ENCODE peak calls at places on chromosome 14, in seven cellular contexts. One of them, this sample, is unnamed.

GRCh38 chr14:61505815-61506809 is 184.7 kb downstream of the PRKCH start:
- DNase-seq in GM20000: no peak
- DNase-seq in neural progenitor cell: no peak
- DNase-seq in lung: no peak
- DNase-seq in endothelial cell: no peak
- DNase-seq in astrocyte of the cerebellum: peak
- DNase-seq in HFFc6: no peak
- DNase-seq in this sample: no peak

GRCh38 chr14:62030387-62030786 is 268.2 kb downstream of the SNAPC1 start:
- DNase-seq in lung: no peak
- DNase-seq in GM20000: peak
- DNase-seq in endothelial cell: no peak
- DNase-seq in astrocyte of the cerebellum: no peak
- DNase-seq in HFFc6: no peak
- DNase-seq in neural progenitor cell: no peak
- DNase-seq in this sample: no peak

GRCh38 chr14:36518586-36519430 is 1.2 kb downstream of the NKX2-1 start:
- DNase-seq in HFFc6: no peak
- DNase-seq in astrocyte of the cerebellum: no peak
- DNase-seq in lung: no peak
- DNase-seq in neural progenitor cell: peak
- DNase-seq in endothelial cell: no peak
- DNase-seq in GM20000: peak
- DNase-seq in this sample: no peak

GRCh38 chr14:101060171-101060601 is 156.7 kb upstream of the RTL1 start:
- DNase-seq in GM20000: no peak
- DNase-seq in endothelial cell: no peak
- DNase-seq in lung: no peak
- DNase-seq in astrocyte of the cerebellum: no peak
- DNase-seq in neural progenitor cell: no peak
- DNase-seq in HFFc6: no peak
- DNase-seq in this sample: no peak

GRCh38 chr14:99508896-99509629 is 27.9 kb downstream of the CCNK start:
- DNase-seq in HFFc6: no peak
- DNase-seq in astrocyte of the cerebellum: no peak
- DNase-seq in lung: no peak
- DNase-seq in GM20000: no peak
- DNase-seq in neural progenitor cell: peak
- DNase-seq in endothelial cell: no peak
- DNase-seq in this sample: peak

GRCh38 chr14:32203928-32204357 is 874 bp upstream of the RNU6-8 start:
- DNase-seq in lung: no peak
- DNase-seq in GM20000: no peak
- DNase-seq in HFFc6: no peak
- DNase-seq in endothelial cell: peak
- DNase-seq in astrocyte of the cerebellum: no peak
- DNase-seq in neural progenitor cell: peak
- DNase-seq in this sample: no peak

GRCh38 chr14:101219896-101220703 is 316.6 kb upstream of the RTL1 start:
- DNase-seq in endothelial cell: no peak
- DNase-seq in GM20000: no peak
- DNase-seq in astrocyte of the cerebellum: no peak
- DNase-seq in lung: no peak
- DNase-seq in HFFc6: no peak
- DNase-seq in neural progenitor cell: no peak
- DNase-seq in this sample: no peak

GRCh38 chr14:52547027-52547426 is 5.3 kb downstream of the TXNDC16 start:
- DNase-seq in GM20000: no peak
- DNase-seq in HFFc6: no peak
- DNase-seq in astrocyte of the cerebellum: no peak
- DNase-seq in endothelial cell: no peak
- DNase-seq in lung: no peak
- DNase-seq in neural progenitor cell: no peak
- DNase-seq in this sample: no peak

GRCh38 chr14:27372771-27373170 is 774.9 kb upstream of the NOVA1 start:
- DNase-seq in GM20000: no peak
- DNase-seq in HFFc6: no peak
- DNase-seq in lung: no peak
- DNase-seq in neural progenitor cell: no peak
- DNase-seq in endothelial cell: no peak
- DNase-seq in astrocyte of the cerebellum: no peak
- DNase-seq in this sample: no peak

GRCh38 chr14:68952544-68953535 is 26.3 kb downstream of the ACTN1 start:
- DNase-seq in GM20000: no peak
- DNase-seq in HFFc6: peak
- DNase-seq in astrocyte of the cerebellum: peak
- DNase-seq in endothelial cell: no peak
- DNase-seq in neural progenitor cell: no peak
- DNase-seq in lung: no peak
- DNase-seq in this sample: no peak

GRCh38 chr14:22314183-22314820 is 274.7 kb downstream of the DAD1 start:
- DNase-seq in neural progenitor cell: peak
- DNase-seq in astrocyte of the cerebellum: no peak
- DNase-seq in lung: peak
- DNase-seq in endothelial cell: peak
- DNase-seq in GM20000: peak
- DNase-seq in HFFc6: peak
- DNase-seq in this sample: no peak

GRCh38 chr14:35277179-35277578 is 15.0 kb upstream of the PSMA6 start:
- DNase-seq in GM20000: no peak
- DNase-seq in HFFc6: no peak
- DNase-seq in astrocyte of the cerebellum: no peak
- DNase-seq in endothelial cell: no peak
- DNase-seq in neural progenitor cell: no peak
- DNase-seq in lung: no peak
- DNase-seq in this sample: no peak

GRCh38 chr14:104132981-104133380 is 5.4 kb upstream of the KIF26A start:
- DNase-seq in neural progenitor cell: peak
- DNase-seq in astrocyte of the cerebellum: no peak
- DNase-seq in endothelial cell: peak
- DNase-seq in lung: no peak
- DNase-seq in HFFc6: no peak
- DNase-seq in GM20000: no peak
- DNase-seq in this sample: no peak

GRCh38 chr14:39641224-39641623 is 209.0 kb upstream of the FBXO33 start:
- DNase-seq in GM20000: no peak
- DNase-seq in astrocyte of the cerebellum: no peak
- DNase-seq in HFFc6: no peak
- DNase-seq in endothelial cell: no peak
- DNase-seq in neural progenitor cell: no peak
- DNase-seq in lung: no peak
- DNase-seq in this sample: no peak

GRCh38 chr14:104677506-104678332 is 11.7 kb upstream of the INF2 start:
- DNase-seq in HFFc6: peak
- DNase-seq in lung: peak
- DNase-seq in neural progenitor cell: peak
- DNase-seq in endothelial cell: peak
- DNase-seq in GM20000: peak
- DNase-seq in astrocyte of the cerebellum: no peak
- DNase-seq in this sample: peak

GRCh38 chr14:102848830-102849521 is 71.7 kb downstream of the TRAF3 start:
- DNase-seq in endothelial cell: no peak
- DNase-seq in neural progenitor cell: no peak
- DNase-seq in lung: no peak
- DNase-seq in astrocyte of the cerebellum: no peak
- DNase-seq in HFFc6: no peak
- DNase-seq in GM20000: no peak
- DNase-seq in this sample: no peak

GRCh38 chr14:47438650-47439140 is 236.7 kb downstream of the MDGA2 start:
- DNase-seq in GM20000: no peak
- DNase-seq in HFFc6: no peak
- DNase-seq in lung: no peak
- DNase-seq in neural progenitor cell: no peak
- DNase-seq in astrocyte of the cerebellum: peak
- DNase-seq in endothelial cell: no peak
- DNase-seq in this sample: no peak

GRCh38 chr14:68787235-68787727 is 5.6 kb downstream of the ZFP36L1 start:
- DNase-seq in lung: no peak
- DNase-seq in GM20000: no peak
- DNase-seq in neural progenitor cell: peak
- DNase-seq in endothelial cell: no peak
- DNase-seq in astrocyte of the cerebellum: no peak
- DNase-seq in HFFc6: no peak
- DNase-seq in this sample: no peak

GRCh38 chr14:69489495-69489894 is 5.0 kb downstream of the PLEKHD1 start:
- DNase-seq in endothelial cell: no peak
- DNase-seq in lung: no peak
- DNase-seq in astrocyte of the cerebellum: no peak
- DNase-seq in neural progenitor cell: no peak
- DNase-seq in HFFc6: no peak
- DNase-seq in GM20000: peak
- DNase-seq in this sample: peak

GRCh38 chr14:35416108-35416750 is 11.7 kb upstream of the NFKBIA start:
- DNase-seq in HFFc6: no peak
- DNase-seq in neural progenitor cell: no peak
- DNase-seq in astrocyte of the cerebellum: no peak
- DNase-seq in lung: no peak
- DNase-seq in endothelial cell: no peak
- DNase-seq in GM20000: peak
- DNase-seq in this sample: no peak

GRCh38 chr14:24058260-24058950 is 6.6 kb downstream of the CARMIL3 start:
- DNase-seq in GM20000: peak
- DNase-seq in neural progenitor cell: peak
- DNase-seq in HFFc6: peak
- DNase-seq in lung: peak
- DNase-seq in endothelial cell: peak
- DNase-seq in astrocyte of the cerebellum: peak
- DNase-seq in this sample: peak

GRCh38 chr14:35480119-35480769 is 53.7 kb upstream of the INSM2 start:
- DNase-seq in lung: no peak
- DNase-seq in HFFc6: peak
- DNase-seq in neural progenitor cell: no peak
- DNase-seq in endothelial cell: no peak
- DNase-seq in astrocyte of the cerebellum: no peak
- DNase-seq in GM20000: peak
- DNase-seq in this sample: no peak

GRCh38 chr14:24075485-24076301 is 4.3 kb downstream of the CPNE6 start:
- DNase-seq in HFFc6: no peak
- DNase-seq in astrocyte of the cerebellum: no peak
- DNase-seq in neural progenitor cell: no peak
- DNase-seq in endothelial cell: no peak
- DNase-seq in GM20000: peak
- DNase-seq in lung: no peak
- DNase-seq in this sample: no peak

GRCh38 chr14:20698018-20698329 is 9.4 kb downstream of the ANG start:
- DNase-seq in GM20000: no peak
- DNase-seq in astrocyte of the cerebellum: no peak
- DNase-seq in neural progenitor cell: no peak
- DNase-seq in HFFc6: no peak
- DNase-seq in lung: no peak
- DNase-seq in endothelial cell: no peak
- DNase-seq in this sample: no peak
- TF ChIP-seq CTCF in GM20000: no peak
- TF ChIP-seq CTCF in astrocyte of the cerebellum: no peak
- TF ChIP-seq CTCF in neural progenitor cell: no peak
- TF ChIP-seq CTCF in HFFc6: peak
- TF ChIP-seq CTCF in lung: no peak
- TF ChIP-seq CTCF in endothelial cell: no peak
- TF ChIP-seq CTCF in this sample: no peak

DNA sequence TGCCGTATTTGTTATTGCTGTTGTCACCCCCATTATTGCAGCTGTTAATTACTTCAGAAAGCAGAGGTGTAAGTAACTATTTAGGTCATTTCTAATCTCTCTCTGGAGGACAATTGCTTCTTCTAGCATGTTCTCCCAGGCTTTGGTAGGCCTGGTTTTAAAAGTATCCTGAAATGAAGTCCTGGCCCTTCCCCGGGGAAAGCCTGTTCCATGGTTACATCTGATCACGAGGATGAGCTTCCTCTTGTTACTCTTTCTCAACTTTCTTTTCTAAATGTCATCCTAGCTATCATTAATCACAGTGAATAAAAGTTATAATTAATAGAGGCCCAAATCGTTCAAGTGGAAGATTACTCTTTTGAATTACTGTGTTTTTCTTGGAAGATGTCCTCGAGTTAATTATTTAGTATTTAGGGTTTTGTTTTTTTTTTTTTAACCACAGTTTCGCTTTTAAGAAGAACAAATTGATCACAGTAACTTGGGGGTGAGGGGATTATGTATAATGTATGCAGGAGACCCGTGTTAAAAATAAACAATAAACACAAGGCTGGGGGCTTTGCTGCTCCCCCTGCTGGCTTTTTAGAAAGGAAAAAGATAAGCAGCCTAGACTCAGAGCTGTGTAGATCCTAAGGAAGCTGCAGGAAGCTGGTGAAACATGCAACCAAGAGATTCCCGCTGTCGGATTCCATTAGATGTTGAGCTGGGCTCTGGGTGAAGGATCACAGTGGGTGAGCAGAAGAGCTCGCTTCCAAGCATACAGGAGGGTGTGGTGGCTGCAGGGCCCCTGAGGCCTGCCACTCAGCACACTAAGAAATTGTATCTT is 420.1 kb downstream of the FUT8 start:
- DNase-seq in neural progenitor cell: peak
- DNase-seq in astrocyte of the cerebellum: no peak
- DNase-seq in HFFc6: no peak
- DNase-seq in GM20000: no peak
- DNase-seq in endothelial cell: peak
- DNase-seq in lung: no peak
- DNase-seq in this sample: peak
- TF ChIP-seq CTCF in neural progenitor cell: peak
- TF ChIP-seq CTCF in astrocyte of the cerebellum: peak
- TF ChIP-seq CTCF in HFFc6: peak
- TF ChIP-seq CTCF in GM20000: no peak
- TF ChIP-seq CTCF in endothelial cell: peak
- TF ChIP-seq CTCF in lung: no peak
- TF ChIP-seq CTCF in this sample: no peak

GRCh38 chr14:77605392-77605978 is 11.0 kb downstream of the SPTLC2 start:
- DNase-seq in endothelial cell: no peak
- DNase-seq in HFFc6: no peak
- DNase-seq in GM20000: no peak
- DNase-seq in astrocyte of the cerebellum: no peak
- DNase-seq in neural progenitor cell: no peak
- DNase-seq in lung: no peak
- DNase-seq in this sample: no peak

GRCh38 chr14:77603031-77603430 is 13.4 kb downstream of the SPTLC2 start:
- DNase-seq in astrocyte of the cerebellum: no peak
- DNase-seq in endothelial cell: no peak
- DNase-seq in HFFc6: no peak
- DNase-seq in lung: no peak
- DNase-seq in GM20000: no peak
- DNase-seq in neural progenitor cell: no peak
- DNase-seq in this sample: no peak

GRCh38 chr14:77601846-77602609 is 14.4 kb downstream of the SPTLC2 start:
- DNase-seq in HFFc6: no peak
- DNase-seq in astrocyte of the cerebellum: no peak
- DNase-seq in endothelial cell: no peak
- DNase-seq in lung: no peak
- DNase-seq in neural progenitor cell: no peak
- DNase-seq in GM20000: no peak
- DNase-seq in this sample: no peak

GRCh38 chr14:77599894-77600293 is 16.5 kb downstream of the SPTLC2 start:
- DNase-seq in lung: no peak
- DNase-seq in HFFc6: no peak
- DNase-seq in neural progenitor cell: no peak
- DNase-seq in endothelial cell: no peak
- DNase-seq in astrocyte of the cerebellum: no peak
- DNase-seq in GM20000: no peak
- DNase-seq in this sample: no peak

GRCh38 chr14:77603654-77604270 is 12.7 kb downstream of the SPTLC2 start:
- DNase-seq in neural progenitor cell: no peak
- DNase-seq in lung: no peak
- DNase-seq in GM20000: no peak
- DNase-seq in HFFc6: no peak
- DNase-seq in astrocyte of the cerebellum: no peak
- DNase-seq in endothelial cell: no peak
- DNase-seq in this sample: no peak
- TF ChIP-seq CTCF in neural progenitor cell: peak
- TF ChIP-seq CTCF in lung: no peak
- TF ChIP-seq CTCF in GM20000: peak
- TF ChIP-seq CTCF in HFFc6: peak
- TF ChIP-seq CTCF in astrocyte of the cerebellum: peak
- TF ChIP-seq CTCF in endothelial cell: no peak
- TF ChIP-seq CTCF in this sample: no peak

GRCh38 chr14:106141242-106142220 is 615.1 kb downstream of the TMEM121 start:
- DNase-seq in lung: no peak
- DNase-seq in HFFc6: no peak
- DNase-seq in neural progenitor cell: no peak
- DNase-seq in astrocyte of the cerebellum: no peak
- DNase-seq in endothelial cell: no peak
- DNase-seq in GM20000: no peak
- DNase-seq in this sample: no peak
- TF ChIP-seq CTCF in lung: no peak
- TF ChIP-seq CTCF in HFFc6: no peak
- TF ChIP-seq CTCF in neural progenitor cell: no peak
- TF ChIP-seq CTCF in astrocyte of the cerebellum: no peak
- TF ChIP-seq CTCF in endothelial cell: no peak
- TF ChIP-seq CTCF in GM20000: peak
- TF ChIP-seq CTCF in this sample: no peak